ENCODE peak calls at places on chromosomes 7 and 10, in six cellular contexts. W, U, V, L, B and I are unnamed samples.

GRCh38 chr7:70571986-70572385 is 560.0 kb upstream of the GALNT17 start:
- DNase-seq in W (no peak), U (no peak), V (no peak), L (no peak), B (no peak), I (no peak)

GRCh38 chr7:77441046-77441445 is 24.9 kb upstream of the GSAP start:
- DNase-seq in W (no peak), U (no peak), V (no peak), L (no peak), B (no peak), I (no peak)

GRCh38 chr10:14775656-14776055 is 959 bp upstream of the FAM107B start:
- DNase-seq in W (no peak), U (no peak), V (no peak), L (no peak), B (no peak), I (no peak)

GRCh38 chr10:49296382-49296781 is 2.6 kb upstream of the C10orf71 start:
- DNase-seq in W (no peak), U (no peak), V (no peak), L (no peak), B (no peak), I (no peak)

GRCh38 chr7:132066776-132067175 is 509.5 kb downstream of the PLXNA4 start:
- DNase-seq in W (peak), U (peak), V (no peak), L (no peak), B (no peak), I (peak)

GRCh38 chr10:116627386-116627933 is 6.7 kb downstream of the PNLIPRP2 start:
- DNase-seq in W (no peak), U (no peak), V (no peak), L (peak), B (peak), I (no peak)

GRCh38 chr10:3365630-3366029 is 193.0 kb upstream of the PITRM1 start:
- DNase-seq in W (no peak), U (no peak), V (peak), L (no peak), B (no peak), I (no peak)

GRCh38 chr10:50421026-50421719 is 169.9 kb upstream of the ASAH2 start:
- DNase-seq in W (no peak), U (no peak), V (no peak), L (no peak), B (no peak), I (peak)

GRCh38 chr7:329691-330281 is 39.8 kb downstream of the FOXL3 start:
- DNase-seq in W (no peak), U (no peak), V (no peak), L (no peak), B (no peak), I (no peak)

GRCh38 chr10:114714281-114714741 is 56.2 kb upstream of the ABLIM1 start:
- DNase-seq in W (peak), U (peak), V (peak), L (no peak), B (no peak), I (no peak)

GRCh38 chr7:66707825-66708224 is 32.7 kb upstream of the RABGEF1 start:
- DNase-seq in W (no peak), U (no peak), V (no peak), L (no peak), B (no peak), I (no peak)

GRCh38 chr7:25926891-25927625 is 224.9 kb upstream of the NFE2L3 start:
- DNase-seq in W (no peak), U (no peak), V (no peak), L (no peak), B (no peak), I (no peak)

GRCh38 chr7:91949221-91950009 is 8.8 kb downstream of the AKAP9 start:
- DNase-seq in W (no peak), U (no peak), V (no peak), L (no peak), B (no peak), I (no peak)

GRCh38 chr7:73557397-73558257 is at the start of gene BCL7B:
- DNase-seq in W (peak), U (no peak), V (no peak), L (peak), B (peak), I (peak)

GRCh38 chr7:106623846-106624245 is 37.1 kb downstream of the CCDC71L start:
- DNase-seq in W (peak), U (no peak), V (no peak), L (no peak), B (peak), I (no peak)

GRCh38 chr7:121275204-121275603 is 53.6 kb upstream of the WNT16 start:
- DNase-seq in W (no peak), U (no peak), V (no peak), L (no peak), B (no peak), I (no peak)

GRCh38 chr10:131116216-131117005 is 195.1 kb downstream of the TCERG1L start:
- DNase-seq in W (no peak), U (no peak), V (no peak), L (no peak), B (no peak), I (no peak)

GRCh38 chr7:1749864-1750466 is 79.9 kb downstream of the ELFN1 start:
- DNase-seq in W (no peak), U (no peak), V (no peak), L (no peak), B (no peak), I (no peak)

GRCh38 chr10:35913628-35914027 is 271.5 kb upstream of the FZD8 start:
- DNase-seq in W (peak), U (no peak), V (peak), L (no peak), B (no peak), I (no peak)

GRCh38 chr7:80552304-80552703 is 40.4 kb upstream of the GNAT3 start:
- DNase-seq in W (peak), U (no peak), V (no peak), L (no peak), B (no peak), I (no peak)

GRCh38 chr7:128845987-128846386 is 15.8 kb downstream of the FLNC start:
- DNase-seq in W (no peak), U (no peak), V (no peak), L (no peak), B (no peak), I (no peak)

GRCh38 chr10:119541046-119541445 is 1.5 kb downstream of the RGS10 start:
- DNase-seq in W (peak), U (no peak), V (no peak), L (no peak), B (no peak), I (no peak)

GRCh38 chr10:106625761-106626160 is 538.7 kb downstream of the SORCS1 start:
- DNase-seq in W (no peak), U (no peak), V (no peak), L (no peak), B (no peak), I (no peak)

GRCh38 chr7:1317654-1318450 is 85.2 kb downstream of the UNCX start:
- DNase-seq in W (no peak), U (no peak), V (no peak), L (no peak), B (no peak), I (no peak)

GRCh38 chr7:55550010-55550409 is 22.3 kb downstream of the VOPP1 start:
- DNase-seq in W (no peak), U (no peak), V (no peak), L (peak), B (no peak), I (no peak)

GRCh38 chr10:27635699-27636270 is 109.8 kb downstream of the MKX start:
- DNase-seq in W (no peak), U (no peak), V (no peak), L (no peak), B (no peak), I (no peak)

GRCh38 chr10:69847458-69847857 is 45.8 kb downstream of the COL13A1 start:
- DNase-seq in W (no peak), U (no peak), V (no peak), L (no peak), B (no peak), I (no peak)

GRCh38 chr10:132347931-132348267 is 15.9 kb downstream of the LRRC27 start:
- DNase-seq in W (no peak), U (no peak), V (no peak), L (no peak), B (no peak), I (no peak)

GRCh38 chr7:64433590-64433989 is 119.8 kb downstream of the ZNF736 start:
- DNase-seq in W (no peak), U (no peak), V (no peak), L (no peak), B (no peak), I (no peak)

GRCh38 chr7:159109092-159110035 is 35.3 kb downstream of the VIPR2 start:
- DNase-seq in W (no peak), U (no peak), V (no peak), L (no peak), B (no peak), I (no peak)